ENCODE peak calls at places on chromosomes 7 and 10, in eight cellular contexts. One of them, this sample, is unnamed.

GRCh38 chr10:133481086-133481643 is 27.4 kb downstream of the SCART1 start:
- DNase-seq in transverse colon: no peak
- DNase-seq in esophagus squamous epithelium: no peak
- DNase-seq in LNCaP clone FGC: no peak
- DNase-seq in osteocyte: peak; percentile 64
- DNase-seq in uterus: no peak
- DNase-seq in psoas muscle: no peak
- DNase-seq in fibroblast of pulmonary artery: no peak
- DNase-seq in this sample: no peak

GRCh38 chr7:75725306-75725705 is 13.4 kb downstream of the HIP1 start:
- DNase-seq in psoas muscle: no peak
- DNase-seq in LNCaP clone FGC: no peak
- DNase-seq in uterus: no peak
- DNase-seq in fibroblast of pulmonary artery: no peak
- DNase-seq in esophagus squamous epithelium: no peak
- DNase-seq in osteocyte: no peak
- DNase-seq in transverse colon: no peak
- DNase-seq in this sample: no peak

GRCh38 chr10:112844681-112845080 is 105.4 kb upstream of the TCF7L2 start:
- DNase-seq in osteocyte: no peak
- DNase-seq in transverse colon: no peak
- DNase-seq in esophagus squamous epithelium: no peak
- DNase-seq in LNCaP clone FGC: no peak
- DNase-seq in uterus: no peak
- DNase-seq in psoas muscle: no peak
- DNase-seq in fibroblast of pulmonary artery: no peak
- DNase-seq in this sample: no peak

GRCh38 chr10:86203162-86203905 is 163.3 kb downstream of the GRID1 start:
- DNase-seq in esophagus squamous epithelium: no peak
- DNase-seq in fibroblast of pulmonary artery: peak; percentile 21
- DNase-seq in transverse colon: no peak
- DNase-seq in psoas muscle: no peak
- DNase-seq in osteocyte: no peak
- DNase-seq in uterus: no peak
- DNase-seq in LNCaP clone FGC: no peak
- DNase-seq in this sample: no peak

GRCh38 chr7:24504871-24505270 is 68.4 kb upstream of the PALS2 start:
- DNase-seq in fibroblast of pulmonary artery: no peak
- DNase-seq in uterus: no peak
- DNase-seq in transverse colon: no peak
- DNase-seq in esophagus squamous epithelium: no peak
- DNase-seq in LNCaP clone FGC: no peak
- DNase-seq in psoas muscle: no peak
- DNase-seq in osteocyte: no peak
- DNase-seq in this sample: no peak

GRCh38 chr7:100220833-100221718 is 1.3 kb downstream of the PVRIG start:
- DNase-seq in uterus: no peak
- DNase-seq in transverse colon: peak; percentile 68
- DNase-seq in osteocyte: no peak
- DNase-seq in psoas muscle: no peak
- DNase-seq in LNCaP clone FGC: no peak
- DNase-seq in fibroblast of pulmonary artery: no peak
- DNase-seq in esophagus squamous epithelium: no peak
- DNase-seq in this sample: no peak

GRCh38 chr10:79029478-79030390 is 39.0 kb upstream of the ZMIZ1 start:
- DNase-seq in osteocyte: no peak
- DNase-seq in esophagus squamous epithelium: no peak
- DNase-seq in transverse colon: no peak
- DNase-seq in LNCaP clone FGC: no peak
- DNase-seq in psoas muscle: peak; percentile 2
- DNase-seq in uterus: peak; percentile 6
- DNase-seq in fibroblast of pulmonary artery: no peak
- DNase-seq in this sample: no peak

GRCh38 chr7:130365511-130366441 is 14.5 kb upstream of the CPA1 start:
- DNase-seq in fibroblast of pulmonary artery: peak; percentile 48
- DNase-seq in LNCaP clone FGC: no peak
- DNase-seq in osteocyte: no peak
- DNase-seq in transverse colon: peak; percentile 26
- DNase-seq in psoas muscle: peak; percentile 81
- DNase-seq in esophagus squamous epithelium: no peak
- DNase-seq in uterus: peak; percentile 71
- DNase-seq in this sample: no peak

GRCh38 chr10:4316166-4316810 is 509.7 kb upstream of the AKR1E2 start:
- DNase-seq in transverse colon: no peak
- DNase-seq in fibroblast of pulmonary artery: peak; percentile 80
- DNase-seq in esophagus squamous epithelium: no peak
- DNase-seq in LNCaP clone FGC: no peak
- DNase-seq in psoas muscle: peak; percentile 29
- DNase-seq in uterus: no peak
- DNase-seq in osteocyte: no peak
- DNase-seq in this sample: peak; percentile 19

GRCh38 chr7:45203947-45204445 is 46.4 kb downstream of the RAMP3 start:
- DNase-seq in LNCaP clone FGC: peak; percentile 2
- DNase-seq in osteocyte: no peak
- DNase-seq in psoas muscle: no peak
- DNase-seq in uterus: no peak
- DNase-seq in esophagus squamous epithelium: no peak
- DNase-seq in transverse colon: no peak
- DNase-seq in fibroblast of pulmonary artery: peak; percentile 63
- DNase-seq in this sample: no peak

GRCh38 chr10:103740683-103741082 is 114.7 kb downstream of the SH3PXD2A start:
- DNase-seq in psoas muscle: no peak
- DNase-seq in LNCaP clone FGC: no peak
- DNase-seq in esophagus squamous epithelium: no peak
- DNase-seq in fibroblast of pulmonary artery: no peak
- DNase-seq in transverse colon: no peak
- DNase-seq in osteocyte: no peak
- DNase-seq in uterus: no peak
- DNase-seq in this sample: no peak

GRCh38 chr7:92730808-92731207 is 105.6 kb downstream of the CDK6 start:
- DNase-seq in transverse colon: no peak
- DNase-seq in esophagus squamous epithelium: no peak
- DNase-seq in fibroblast of pulmonary artery: no peak
- DNase-seq in LNCaP clone FGC: no peak
- DNase-seq in uterus: no peak
- DNase-seq in osteocyte: no peak
- DNase-seq in psoas muscle: no peak
- DNase-seq in this sample: no peak

GRCh38 chr10:4137299-4137698 is 352.3 kb upstream of the KLF6 start:
- DNase-seq in esophagus squamous epithelium: no peak
- DNase-seq in osteocyte: no peak
- DNase-seq in LNCaP clone FGC: no peak
- DNase-seq in transverse colon: no peak
- DNase-seq in fibroblast of pulmonary artery: no peak
- DNase-seq in psoas muscle: no peak
- DNase-seq in uterus: no peak
- DNase-seq in this sample: no peak

GRCh38 chr7:51592822-51593221 is 276.2 kb upstream of the COBL start:
- DNase-seq in psoas muscle: no peak
- DNase-seq in osteocyte: no peak
- DNase-seq in transverse colon: no peak
- DNase-seq in LNCaP clone FGC: no peak
- DNase-seq in esophagus squamous epithelium: no peak
- DNase-seq in fibroblast of pulmonary artery: no peak
- DNase-seq in uterus: no peak
- DNase-seq in this sample: no peak

GRCh38 chr7:51591223-51591622 is 274.6 kb upstream of the COBL start:
- DNase-seq in osteocyte: no peak
- DNase-seq in uterus: no peak
- DNase-seq in psoas muscle: no peak
- DNase-seq in transverse colon: no peak
- DNase-seq in esophagus squamous epithelium: no peak
- DNase-seq in fibroblast of pulmonary artery: no peak
- DNase-seq in LNCaP clone FGC: no peak
- DNase-seq in this sample: no peak

GRCh38 chr7:51590746-51591145 is 274.1 kb upstream of the COBL start:
- DNase-seq in osteocyte: no peak
- DNase-seq in LNCaP clone FGC: no peak
- DNase-seq in transverse colon: no peak
- DNase-seq in psoas muscle: no peak
- DNase-seq in uterus: no peak
- DNase-seq in fibroblast of pulmonary artery: no peak
- DNase-seq in esophagus squamous epithelium: no peak
- DNase-seq in this sample: no peak

GRCh38 chr7:51589111-51589510 is 272.5 kb upstream of the COBL start:
- DNase-seq in LNCaP clone FGC: no peak
- DNase-seq in fibroblast of pulmonary artery: no peak
- DNase-seq in transverse colon: no peak
- DNase-seq in esophagus squamous epithelium: no peak
- DNase-seq in osteocyte: no peak
- DNase-seq in uterus: no peak
- DNase-seq in psoas muscle: no peak
- DNase-seq in this sample: no peak

DNA sequence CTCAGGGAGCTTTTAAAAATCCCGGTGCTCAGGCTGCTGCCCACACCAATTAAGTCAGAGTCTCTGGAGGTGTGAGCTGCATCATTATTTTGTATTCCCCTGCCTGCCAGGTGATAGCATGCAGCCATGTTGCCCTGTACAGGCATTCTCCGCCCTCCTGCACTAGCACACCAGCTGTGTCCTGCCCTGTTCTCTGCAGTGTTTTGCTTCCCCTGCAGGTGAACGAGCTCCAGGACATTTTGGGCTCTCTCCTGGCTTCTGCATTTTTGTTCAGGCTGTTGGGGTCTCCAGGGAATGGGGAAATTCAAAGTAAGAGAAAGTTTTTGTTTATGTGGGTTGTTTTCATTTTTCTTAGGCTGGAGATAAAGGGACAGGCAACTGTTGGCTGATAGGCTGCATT is 271.0 kb upstream of the COBL start:
- DNase-seq in psoas muscle: no peak
- DNase-seq in esophagus squamous epithelium: no peak
- DNase-seq in transverse colon: no peak
- DNase-seq in LNCaP clone FGC: no peak
- DNase-seq in fibroblast of pulmonary artery: no peak
- DNase-seq in osteocyte: no peak
- DNase-seq in uterus: no peak
- DNase-seq in this sample: no peak
- TF ChIP-seq CTCF in psoas muscle: no peak
- TF ChIP-seq CTCF in esophagus squamous epithelium: no peak
- TF ChIP-seq CTCF in transverse colon: no peak
- TF ChIP-seq CTCF in LNCaP clone FGC: peak; percentile 8
- TF ChIP-seq CTCF in fibroblast of pulmonary artery: no peak
- TF ChIP-seq CTCF in osteocyte: no peak
- TF ChIP-seq CTCF in uterus: no peak
- TF ChIP-seq CTCF in this sample: no peak

DNA sequence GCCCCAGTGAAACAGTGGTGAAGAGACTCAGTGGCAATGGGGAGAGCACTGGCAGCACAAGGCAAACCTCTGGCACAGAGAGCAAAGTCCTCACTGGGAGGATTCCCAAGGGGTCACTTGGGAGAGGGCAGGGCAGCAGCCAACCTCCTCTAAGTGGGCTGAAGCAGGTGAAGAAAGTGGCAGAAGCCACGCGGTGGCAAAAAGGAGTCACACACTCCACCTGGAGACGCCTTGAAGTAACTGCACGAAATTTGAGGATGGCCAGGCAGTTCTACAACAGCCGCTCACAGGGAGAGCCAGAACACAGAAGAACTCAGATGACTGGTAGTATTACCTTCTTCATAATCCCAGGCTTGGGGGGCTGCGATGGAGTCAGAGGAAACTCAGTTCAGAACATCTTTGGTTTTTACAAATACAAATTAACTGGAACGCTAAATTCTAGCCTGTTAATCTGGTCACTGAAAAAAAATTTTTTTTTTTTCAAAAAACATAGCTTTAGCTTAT is 603 bp upstream of the IL6 start:
- DNase-seq in esophagus squamous epithelium: no peak
- DNase-seq in psoas muscle: peak; percentile 35
- DNase-seq in transverse colon: peak; percentile 34
- DNase-seq in osteocyte: peak; percentile 87
- DNase-seq in LNCaP clone FGC: peak; percentile 35
- DNase-seq in uterus: peak; percentile 48
- DNase-seq in fibroblast of pulmonary artery: peak; percentile 92
- DNase-seq in this sample: no peak
- TF ChIP-seq CTCF in esophagus squamous epithelium: peak; percentile 24
- TF ChIP-seq CTCF in psoas muscle: peak; percentile 68
- TF ChIP-seq CTCF in transverse colon: peak; percentile 46
- TF ChIP-seq CTCF in osteocyte: peak; percentile 79
- TF ChIP-seq CTCF in LNCaP clone FGC: peak; percentile 83
- TF ChIP-seq CTCF in uterus: peak; percentile 37
- TF ChIP-seq CTCF in fibroblast of pulmonary artery: peak; percentile 75
- TF ChIP-seq CTCF in this sample: peak; percentile 50

GRCh38 chr10:35611750-35612149 is 6.6 kb downstream of the GJD4 start:
- DNase-seq in LNCaP clone FGC: no peak
- DNase-seq in psoas muscle: no peak
- DNase-seq in esophagus squamous epithelium: no peak
- DNase-seq in fibroblast of pulmonary artery: no peak
- DNase-seq in transverse colon: no peak
- DNase-seq in osteocyte: no peak
- DNase-seq in uterus: no peak
- DNase-seq in this sample: no peak
- TF ChIP-seq CTCF in LNCaP clone FGC: no peak
- TF ChIP-seq CTCF in psoas muscle: no peak
- TF ChIP-seq CTCF in esophagus squamous epithelium: no peak
- TF ChIP-seq CTCF in fibroblast of pulmonary artery: peak; percentile 9
- TF ChIP-seq CTCF in transverse colon: no peak
- TF ChIP-seq CTCF in osteocyte: no peak
- TF ChIP-seq CTCF in uterus: no peak
- TF ChIP-seq CTCF in this sample: no peak

GRCh38 chr10:89421018-89421476 is 6.7 kb downstream of the IFIT5 start:
- DNase-seq in esophagus squamous epithelium: no peak
- DNase-seq in LNCaP clone FGC: peak; percentile 44
- DNase-seq in uterus: no peak
- DNase-seq in fibroblast of pulmonary artery: no peak
- DNase-seq in transverse colon: no peak
- DNase-seq in osteocyte: no peak
- DNase-seq in psoas muscle: no peak
- DNase-seq in this sample: no peak

GRCh38 chr10:89414146-89414878 is at the start of gene IFIT5:
- DNase-seq in transverse colon: peak; percentile 68
- DNase-seq in uterus: peak; percentile 76
- DNase-seq in esophagus squamous epithelium: no peak
- DNase-seq in psoas muscle: peak; percentile 76
- DNase-seq in LNCaP clone FGC: no peak
- DNase-seq in osteocyte: peak; percentile 90
- DNase-seq in fibroblast of pulmonary artery: peak; percentile 74
- DNase-seq in this sample: no peak

GRCh38 chr10:89416465-89416864 is 2.1 kb downstream of the IFIT5 start:
- DNase-seq in osteocyte: no peak
- DNase-seq in fibroblast of pulmonary artery: no peak
- DNase-seq in psoas muscle: no peak
- DNase-seq in transverse colon: no peak
- DNase-seq in esophagus squamous epithelium: no peak
- DNase-seq in LNCaP clone FGC: no peak
- DNase-seq in uterus: no peak
- DNase-seq in this sample: no peak

GRCh38 chr10:89414879-89415821 is 782 bp downstream of the IFIT5 start:
- DNase-seq in transverse colon: peak; percentile 47
- DNase-seq in osteocyte: peak; percentile 87
- DNase-seq in LNCaP clone FGC: no peak
- DNase-seq in esophagus squamous epithelium: no peak
- DNase-seq in uterus: peak; percentile 46
- DNase-seq in fibroblast of pulmonary artery: peak; percentile 29
- DNase-seq in psoas muscle: peak; percentile 52
- DNase-seq in this sample: no peak

DNA sequence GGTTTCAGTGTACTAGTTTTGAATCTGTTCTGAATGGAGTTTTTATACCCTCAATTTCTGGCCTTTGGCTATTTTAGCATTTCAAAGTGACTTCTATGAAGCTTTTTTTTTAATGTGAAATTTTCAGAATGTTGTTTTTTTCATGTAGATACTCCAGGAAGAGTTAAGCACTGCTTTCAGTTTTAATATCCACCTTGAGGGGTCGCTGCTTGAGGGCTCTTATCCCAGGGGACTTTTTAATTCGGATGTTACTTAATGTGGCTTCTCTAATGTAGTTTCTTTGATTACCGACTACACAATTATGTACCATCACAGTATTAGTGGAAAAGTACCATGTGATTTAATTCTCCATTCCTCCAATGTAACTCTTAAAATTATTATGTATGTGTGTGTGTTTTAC is 5.2 kb downstream of the IFIT5 start:
- DNase-seq in osteocyte: no peak
- DNase-seq in fibroblast of pulmonary artery: peak; percentile 49
- DNase-seq in psoas muscle: no peak
- DNase-seq in LNCaP clone FGC: no peak
- DNase-seq in transverse colon: no peak
- DNase-seq in uterus: no peak
- DNase-seq in esophagus squamous epithelium: no peak
- DNase-seq in this sample: no peak
- TF ChIP-seq CTCF in osteocyte: peak; percentile 55
- TF ChIP-seq CTCF in fibroblast of pulmonary artery: peak; percentile 59
- TF ChIP-seq CTCF in psoas muscle: no peak
- TF ChIP-seq CTCF in LNCaP clone FGC: no peak
- TF ChIP-seq CTCF in transverse colon: peak; percentile 10
- TF ChIP-seq CTCF in uterus: peak; percentile 29
- TF ChIP-seq CTCF in esophagus squamous epithelium: no peak
- TF ChIP-seq CTCF in this sample: no peak